ENCODE peak calls at places on chromosomes 7 and 10, in seven cellular contexts. L, E, P, K, T, D and O are unnamed samples. For H3K36me3, the result is how much of the 10 kb centered on the place peaks cover.

GRCh38 chr7:112060625-112061024 is 145.6 kb downstream of the DOCK4 start:
- DNase-seq in K (no peak), D (no peak), P (no peak), E (no peak), L (no peak), T (no peak), O (no peak)

GRCh38 chr10:80202934-80203834 is 2.2 kb downstream of the ANXA11 start:
- DNase-seq in K (peak), T (peak), D (peak), L (peak), P (peak), E (no peak), O (no peak)

GRCh38 chr7:51213618-51214017 is 103.0 kb downstream of the COBL start:
- DNase-seq in E (no peak), K (no peak), P (no peak), D (no peak), T (no peak), L (no peak), O (no peak)

GRCh38 chr7:7698930-7699329 is 19.5 kb downstream of the RPA3 start:
- DNase-seq in D (no peak), L (no peak), E (no peak), P (no peak), K (no peak), T (no peak), O (no peak)

GRCh38 chr7:353746-354325 is 63.9 kb downstream of the FOXL3 start:
- DNase-seq in K (no peak), P (no peak), L (no peak), D (no peak), T (no peak), E (no peak), O (no peak)

GRCh38 chr7:25308246-25308645 is 80.0 kb upstream of the NPVF start:
- DNase-seq in P (no peak), K (no peak), D (no peak), E (no peak), L (no peak), T (no peak), O (no peak)

GRCh38 chr7:40298421-40298820 is 163.6 kb downstream of the SUGCT start:
- DNase-seq in P (no peak), L (no peak), E (no peak), D (peak), K (peak), T (no peak), O (no peak)

GRCh38 chr7:37732253-37732652 is 48.7 kb downstream of the GPR141 start:
- DNase-seq in L (peak), P (no peak), T (peak), D (no peak), E (no peak), K (peak), O (peak)

GRCh38 chr7:42244828-42245227 is 7.8 kb upstream of the GLI3 start:
- DNase-seq in D (peak), K (peak), E (no peak), T (no peak), P (no peak), L (no peak), O (no peak)

GRCh38 chr10:86060386-86061280 is 306.0 kb downstream of the GRID1 start:
- DNase-seq in E (no peak), P (no peak), L (no peak), D (no peak), K (no peak), T (no peak), O (no peak)

GRCh38 chr10:43263551-43264323 is 3.1 kb downstream of the RASGEF1A start:
- DNase-seq in L (no peak), D (no peak), K (no peak), P (peak), T (peak), E (peak), O (no peak)

GRCh38 chr10:68336952-68337351 is 4.2 kb upstream of the PBLD start:
- DNase-seq in D (no peak), E (no peak), P (no peak), K (no peak), L (no peak), T (no peak), O (no peak)
- H3K4me3 ChIP-seq in D (no peak), E (no peak), P (no peak), K (no peak), L (peak), T (no peak), O (no peak)

GRCh38 chr10:78712147-78712546 is 356.6 kb upstream of the ZMIZ1 start:
- DNase-seq in E (no peak), D (no peak), K (no peak), T (no peak), L (no peak), P (no peak), O (no peak)

GRCh38 chr10:78706256-78706655 is 362.5 kb upstream of the ZMIZ1 start:
- DNase-seq in T (no peak), L (no peak), K (no peak), P (no peak), E (no peak), D (no peak), O (no peak)

GRCh38 chr10:78703581-78703980 is 365.2 kb upstream of the ZMIZ1 start:
- DNase-seq in K (peak), D (no peak), E (no peak), T (no peak), P (no peak), L (no peak), O (no peak)

GRCh38 chr10:78706986-78707500 is 361.7 kb upstream of the ZMIZ1 start:
- DNase-seq in D (no peak), P (no peak), E (no peak), K (no peak), L (no peak), T (no peak), O (no peak)

GRCh38 chr10:78707745-78708144 is 361.0 kb upstream of the ZMIZ1 start:
- DNase-seq in D (no peak), T (no peak), L (no peak), K (no peak), E (no peak), P (no peak), O (no peak)
- H3K36me3 ChIP-seq in D (under half), T (under half), L (under half), K (under half), E (under half), P (under half), O (under half)

DNA sequence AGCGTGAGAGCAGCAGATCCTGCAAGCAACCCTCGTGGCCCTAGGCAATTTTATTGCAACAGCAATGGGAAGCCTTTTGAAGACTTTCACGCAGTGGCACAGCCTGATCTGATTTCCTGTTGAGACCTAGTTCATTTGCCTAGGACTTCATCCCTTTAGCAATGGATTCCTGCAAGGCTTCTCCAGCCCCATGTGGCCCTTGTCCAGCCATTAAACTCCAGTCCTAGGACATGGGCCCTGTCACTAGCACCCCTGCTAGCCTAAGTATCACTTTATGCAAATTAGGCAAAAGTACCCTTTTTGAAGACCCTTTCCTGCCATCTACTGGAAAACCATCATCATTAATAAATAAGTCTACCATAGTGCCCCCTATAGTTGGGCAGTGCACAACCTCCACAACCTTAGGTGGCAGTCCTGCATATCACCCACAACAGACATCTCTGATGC is 379.4 kb downstream of the GALNT17 start:
- DNase-seq in L (no peak), D (no peak), K (no peak), E (no peak), T (no peak), P (no peak), O (no peak)
- TF ChIP-seq CTCF in L (no peak), D (no peak), K (no peak), E (no peak), T (no peak), P (peak), O (no peak)

DNA sequence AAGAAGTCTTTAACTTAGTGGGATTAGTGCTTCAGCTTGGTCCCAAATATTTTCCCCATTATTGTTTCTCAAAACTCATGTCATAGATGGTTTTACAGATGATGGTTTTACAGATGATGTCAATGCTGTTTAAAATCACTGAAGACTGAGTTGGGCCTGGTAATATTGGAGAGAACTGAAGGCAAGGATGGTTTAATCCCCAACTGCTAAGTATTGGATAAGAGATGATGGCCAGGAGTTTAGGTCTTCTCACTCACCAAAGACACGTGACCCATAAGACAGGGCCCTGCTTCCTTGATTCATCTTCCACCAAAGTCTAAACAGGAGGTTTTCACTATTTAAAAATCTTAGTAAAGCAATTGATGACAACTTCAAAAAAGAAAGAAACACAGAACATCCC is 56.3 kb downstream of the VWA2 start:
- DNase-seq in L (no peak), K (no peak), E (no peak), D (no peak), T (no peak), P (no peak), O (no peak)
- H3K4me3 ChIP-seq in L (no peak), K (no peak), E (no peak), D (no peak), T (no peak), P (no peak), O (no peak)

DNA sequence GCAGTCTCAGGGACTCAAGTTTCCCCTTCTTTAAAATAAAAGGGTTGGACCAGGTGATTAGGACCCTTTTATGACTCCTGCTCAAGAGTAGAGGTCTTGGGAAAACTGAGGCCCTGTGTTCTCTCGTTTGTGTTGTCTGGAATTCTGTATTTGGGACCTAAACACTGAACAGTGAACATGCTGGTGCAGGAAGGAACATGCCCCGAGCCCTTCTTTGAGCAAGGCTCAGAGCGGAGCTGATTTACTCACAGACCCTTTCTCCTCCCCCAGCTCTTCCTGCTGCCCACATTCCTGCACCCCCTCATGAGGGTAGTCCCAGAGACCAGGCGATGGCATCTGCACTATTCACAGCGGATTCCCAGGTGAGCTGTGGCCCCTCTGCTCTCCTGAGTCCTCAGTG is 14.2 kb downstream of the ZKSCAN1 start:
- DNase-seq in D (no peak), K (no peak), P (no peak), T (no peak), E (no peak), L (no peak), O (no peak)
- H3K36me3 ChIP-seq in D (half or more), K (half or more), P (under half), T (under half), E (half or more), L (half or more), O (under half)

DNA sequence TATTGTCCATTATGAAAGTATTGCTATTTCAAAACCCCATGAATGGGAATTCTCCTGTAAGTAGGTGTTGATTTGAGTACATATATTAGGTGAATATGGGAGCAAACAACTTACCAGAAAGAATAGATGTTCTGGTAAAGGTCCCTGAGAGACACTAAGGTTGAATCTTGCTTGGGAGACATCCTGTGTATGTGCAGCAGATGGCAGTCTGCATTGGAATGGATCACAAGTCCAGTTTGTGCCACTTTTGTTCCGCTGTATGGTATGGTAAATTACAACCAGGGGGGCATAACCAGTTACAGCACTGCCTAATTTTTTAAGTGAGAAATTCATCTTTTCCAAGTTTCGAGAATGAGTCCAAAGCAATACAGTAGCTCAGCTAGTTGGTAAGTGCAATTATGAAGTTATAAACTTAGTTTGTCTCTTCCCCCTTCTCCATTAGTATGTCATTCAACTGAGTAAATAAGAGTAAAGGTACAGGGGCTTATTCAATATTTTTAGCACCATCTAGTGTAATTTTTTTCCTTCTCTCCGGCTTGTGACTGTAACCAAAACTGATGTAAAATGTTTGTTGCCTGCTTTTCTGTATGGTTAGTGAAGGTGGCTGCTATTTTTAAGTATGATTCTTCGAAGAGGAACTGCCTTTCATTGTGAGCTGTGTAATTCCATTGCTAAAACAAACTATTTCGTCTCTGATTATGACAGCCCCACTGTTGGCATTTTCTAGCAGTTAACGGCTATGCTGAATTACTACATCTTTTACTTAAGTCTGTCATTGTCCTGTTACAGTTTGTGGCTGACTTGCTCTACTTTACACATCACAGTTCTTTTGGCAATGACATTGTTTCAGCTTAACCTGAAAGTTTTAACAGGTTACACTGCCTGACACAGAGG is 2.8 kb downstream of the MCU start:
- DNase-seq in L (no peak), K (peak), D (no peak), T (no peak), E (no peak), P (no peak), O (no peak)
- TF ChIP-seq CTCF in L (peak), K (peak), D (peak), T (peak), E (no peak), P (peak), O (no peak)